ENCODE peak calls at places on chromosomes 2 and 18, in nine cellular contexts. U is activated CD8-positive, alpha-beta T cell treated with anti-CD3 and anti-CD28 coated beads, Interleukin-2, amount 10 ng/mL, durations not matched to agents 7 days and 5 days; B is A549; D is T-cell; O is GM23338; L is activated CD4-positive, alpha-beta T cell treated with anti-CD3 and anti-CD28 coated beads for 36 hours; V is natural killer cell; Z is foreskin keratinocyte; I is GM12878. T is an unnamed sample.
A peak's percentile ranks its signal among the peaks of the same experiment; 100 is the strongest.

GRCh38 chr18:8366656-8367055 is 242.6 kb upstream of the RAB12 start:
- ATAC-seq in L (no peak), U (no peak), O (peak; percentile 63), Z (peak; percentile 20), I (no peak), B (no peak), V (no peak), D (no peak), T (no peak)

GRCh38 chr2:85830645-85831044 is 58.1 kb downstream of the ST3GAL5 start:
- ATAC-seq in B (no peak), I (peak; percentile 49), D (peak; percentile 49), L (peak; percentile 39), U (no peak), Z (no peak), V (peak; percentile 33), O (no peak), T (no peak)

GRCh38 chr2:46365913-46366674 is 68.9 kb downstream of the EPAS1 start:
- ATAC-seq in O (peak; percentile 70), D (no peak), B (no peak), Z (no peak), V (no peak), U (no peak), I (peak; percentile 14), L (no peak), T (no peak)

GRCh38 chr2:68499133-68499532 is 31.7 kb downstream of the APLF start:
- ATAC-seq in V (no peak), O (no peak), Z (no peak), D (no peak), U (no peak), I (no peak), B (no peak), L (no peak), T (no peak)

GRCh38 chr2:44537264-44537663 is 175.5 kb downstream of the CAMKMT start:
- ATAC-seq in B (no peak), V (no peak), D (no peak), I (peak; percentile 18), Z (peak; percentile 58), L (no peak), O (no peak), U (no peak), T (no peak)

GRCh38 chr18:57728941-57729511 is 74.1 kb downstream of the ATP8B1 start:
- ATAC-seq in V (no peak), O (no peak), U (no peak), L (no peak), I (no peak), Z (peak; percentile 83), D (no peak), B (no peak), T (no peak)

GRCh38 chr2:161217597-161218185 is 57.5 kb downstream of the TANK start:
- ATAC-seq in Z (no peak), V (no peak), O (no peak), D (peak; percentile 35), L (no peak), U (peak; percentile 33), I (no peak), B (no peak), T (no peak)

GRCh38 chr18:58213931-58214431 is 170.0 kb downstream of the NEDD4L start:
- ATAC-seq in V (no peak), O (peak; percentile 28), I (no peak), D (no peak), U (no peak), B (no peak), Z (peak; percentile 58), L (no peak), T (no peak)

GRCh38 chr2:226216578-226216977 is 583.0 kb downstream of the IRS1 start:
- ATAC-seq in D (no peak), Z (no peak), I (no peak), B (no peak), V (no peak), U (no peak), L (no peak), O (no peak), T (no peak)

GRCh38 chr2:63755980-63756379 is 85.7 kb upstream of the UGP2 start:
- ATAC-seq in O (no peak), L (no peak), U (no peak), V (no peak), B (no peak), D (no peak), Z (no peak), I (no peak), T (no peak)

GRCh38 chr2:129747500-129748125 is 231.9 kb upstream of the RAB6C start:
- ATAC-seq in D (no peak), Z (peak; percentile 13), L (no peak), U (no peak), I (no peak), O (no peak), V (no peak), B (no peak), T (no peak)

GRCh38 chr2:23199115-23199918 is 185.7 kb upstream of the KLHL29 start:
- ATAC-seq in U (no peak), O (no peak), Z (peak; percentile 44), D (no peak), V (no peak), I (peak; percentile 72), L (no peak), B (peak; percentile 57), T (no peak)

GRCh38 chr2:37625156-37625555 is 46.3 kb downstream of the CDC42EP3 start:
- ATAC-seq in O (no peak), V (no peak), B (peak; percentile 54), U (no peak), D (no peak), Z (peak; percentile 71), I (no peak), L (no peak), T (no peak)